ENCODE peak calls at places on chromosomes 5 and 9, in four cellular contexts. D, T, C and Y are unnamed samples.

GRCh38 chr9:98640394-98640793 is 68.3 kb downstream of the GABBR2 start:
- DNase-seq in D (no peak), T (no peak), C (no peak), Y (no peak)

GRCh38 chr5:141369994-141370848 is at the start of gene PCDHGB3:
- DNase-seq in D (peak; percentile 77), T (peak; percentile 19), C (no peak), Y (peak; percentile 45)

GRCh38 chr5:58255970-58256369 is 203.9 kb downstream of the PLK2 start:
- DNase-seq in D (no peak), T (no peak), C (no peak), Y (no peak)

GRCh38 chr5:123089572-123089970 is 530 bp downstream of the PRDM6 start:
- DNase-seq in D (no peak), T (peak; percentile 71), C (no peak), Y (no peak)

GRCh38 chr9:109781541-109782197 is 1.7 kb downstream of the PALM2AKAP2 start:
- DNase-seq in D (no peak), T (peak; percentile 47), C (no peak), Y (peak; percentile 37)

GRCh38 chr9:113913426-113914195 is 37.5 kb downstream of the ZNF618 start:
- DNase-seq in D (no peak), T (peak; percentile 67), C (no peak), Y (peak; percentile 85)

GRCh38 chr9:99811172-99811571 is 10.5 kb upstream of the NR4A3 start:
- DNase-seq in D (no peak), T (no peak), C (no peak), Y (no peak)

GRCh38 chr9:20111173-20111843 is 322.5 kb upstream of the SLC24A2 start:
- DNase-seq in D (no peak), T (no peak), C (no peak), Y (no peak)

GRCh38 chr5:85334-85995 is 6.5 kb upstream of the PLEKHG4B start:
- DNase-seq in D (no peak), T (no peak), C (no peak), Y (no peak)

GRCh38 chr9:113255431-113255830 is 19.9 kb downstream of the CDC26 start:
- DNase-seq in D (peak; percentile 52), T (no peak), C (no peak), Y (no peak)

GRCh38 chr9:127661342-127661741 is 45.4 kb upstream of the CFAP157 start:
- DNase-seq in D (no peak), T (no peak), C (no peak), Y (no peak)

GRCh38 chr5:39161578-39161977 is 57.8 kb downstream of the FYB1 start:
- DNase-seq in D (no peak), T (no peak), C (no peak), Y (no peak)

GRCh38 chr5:100790951-100791350 is 112.1 kb downstream of the ST8SIA4 start:
- DNase-seq in D (no peak), T (no peak), C (no peak), Y (no peak)

GRCh38 chr5:166722939-166723338 is 1568.5 kb upstream of the WWC1 start:
- DNase-seq in D (peak; percentile 49), T (no peak), C (no peak), Y (no peak)

GRCh38 chr9:3751125-3751758 is 225.4 kb upstream of the RFX3 start:
- DNase-seq in D (peak; percentile 76), T (peak; percentile 69), C (no peak), Y (no peak)

GRCh38 chr5:170301901-170302728 is 4.5 kb upstream of the LCP2 start:
- DNase-seq in D (no peak), T (no peak), C (no peak), Y (no peak)

GRCh38 chr9:87875839-87876545 is 6.7 kb upstream of the SPATA31E1 start:
- DNase-seq in D (no peak), T (no peak), C (no peak), Y (no peak)

GRCh38 chr5:2747372-2748179 is 3.9 kb downstream of the IRX2 start:
- DNase-seq in D (no peak), T (no peak), C (no peak), Y (no peak)
- H3K4me3 ChIP-seq in D (no peak overlapping the region), T (peak overlapping the region; percentile 69), C (no peak overlapping the region), Y (no peak overlapping the region)

DNA sequence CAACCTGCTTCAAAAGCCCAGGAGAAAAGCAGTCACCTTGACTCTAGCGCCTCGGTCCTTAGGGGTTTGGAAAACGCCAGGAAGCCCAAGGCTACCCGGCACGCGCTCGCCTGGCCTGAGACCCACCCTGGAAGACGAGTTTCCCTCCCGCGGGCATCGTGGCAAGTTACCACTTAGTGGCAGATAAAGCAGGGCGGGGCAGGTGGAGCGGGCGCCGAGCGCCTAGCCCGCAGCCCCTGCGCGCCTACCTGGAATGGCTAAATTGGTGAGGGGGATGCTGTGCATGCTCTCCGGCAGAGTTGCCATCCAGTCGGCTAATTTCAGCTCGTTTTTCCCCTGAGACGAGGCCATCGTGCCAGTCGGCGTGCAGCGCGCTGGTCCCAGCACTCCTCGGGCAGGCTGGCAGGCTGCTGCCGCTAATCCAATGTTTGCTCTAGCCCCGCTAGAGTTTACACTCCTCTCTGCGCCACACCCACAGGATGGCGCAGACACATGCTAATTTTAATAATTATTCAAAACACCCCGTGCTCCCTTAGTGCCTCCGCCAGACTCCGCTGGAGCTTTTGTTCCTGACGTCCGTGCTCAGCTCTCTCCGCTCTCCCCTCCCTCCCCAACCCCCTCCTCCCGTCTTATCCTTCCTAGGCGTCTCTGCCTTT is at the start of gene PLCXD3:
- DNase-seq in D (no peak), T (peak; percentile 34), C (no peak), Y (no peak)
- H3K4me3 ChIP-seq in D (no peak within 1 kb of the TSS), T (peak within 1 kb of the TSS; percentile 86), C (peak within 1 kb of the TSS; percentile 65), Y (peak within 1 kb of the TSS; percentile 47)

GRCh38 chr9:126376311-126376902 is 49.8 kb downstream of the MVB12B start:
- DNase-seq in D (peak; percentile 82), T (no peak), C (no peak), Y (no peak)

GRCh38 chr9:126374366-126374781 is 47.7 kb downstream of the MVB12B start:
- DNase-seq in D (no peak), T (no peak), C (no peak), Y (no peak)

GRCh38 chr9:126376903-126377342 is 50.3 kb downstream of the MVB12B start:
- DNase-seq in D (peak; percentile 79), T (no peak), C (no peak), Y (no peak)

GRCh38 chr9:126377521-126377920 is 50.9 kb downstream of the MVB12B start:
- DNase-seq in D (no peak), T (no peak), C (no peak), Y (no peak)

DNA sequence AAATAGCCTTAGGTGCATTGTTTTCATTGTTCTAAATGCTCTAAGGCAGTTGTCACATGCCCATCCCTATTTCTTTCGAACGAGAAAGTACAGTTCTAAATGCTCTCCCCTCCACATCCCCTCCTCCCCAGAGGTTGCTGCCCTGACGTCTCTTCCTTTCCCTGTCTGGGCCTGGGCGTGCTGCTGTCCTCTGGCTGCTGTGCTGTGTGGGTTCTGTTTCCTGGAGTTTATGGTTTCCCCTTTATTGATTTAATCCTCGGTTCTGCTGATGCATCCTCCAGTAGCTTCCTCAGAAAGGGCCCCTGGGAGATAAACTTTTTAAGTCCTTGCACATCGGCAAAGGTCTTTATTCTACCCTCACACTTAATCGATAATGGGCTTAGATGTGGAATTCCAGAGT is 48.8 kb downstream of the MVB12B start:
- DNase-seq in D (peak; percentile 90), T (no peak), C (no peak), Y (no peak)
- H3K4me3 ChIP-seq in D (peak overlapping the region; percentile 53), T (peak overlapping the region; percentile 58), C (no peak overlapping the region), Y (no peak overlapping the region)

DNA sequence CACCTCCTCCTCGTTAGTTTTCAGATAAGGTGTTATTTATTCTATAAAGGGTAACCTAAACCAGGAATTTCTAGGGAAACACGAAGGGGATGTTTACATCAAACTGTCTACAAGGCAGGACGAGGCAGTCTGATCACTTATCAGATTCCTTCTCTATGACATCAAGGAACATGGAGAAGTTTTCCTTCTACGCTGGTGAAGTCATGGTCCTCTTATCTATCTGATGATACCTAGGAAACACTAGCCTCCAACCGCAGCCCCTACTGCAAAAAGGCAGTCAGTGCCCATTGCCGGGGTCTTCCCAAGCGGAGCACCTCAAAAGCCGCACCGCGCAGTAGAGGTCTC is 1.5 kb downstream of the MPDZ start:
- DNase-seq in D (no peak), T (no peak), C (no peak), Y (no peak)
- H3K4me3 ChIP-seq in D (no peak overlapping the region), T (peak overlapping the region; percentile 89), C (peak overlapping the region; percentile 86), Y (peak overlapping the region; percentile 85)

GRCh38 chr5:73214921-73215490 is 42.0 kb downstream of the TMEM174 start:
- DNase-seq in D (no peak), T (no peak), C (no peak), Y (no peak)
- H3K4me3 ChIP-seq in D (no peak overlapping the region), T (no peak overlapping the region), C (peak overlapping the region; percentile 68), Y (no peak overlapping the region)

GRCh38 chr5:19886123-19886921 is 101.7 kb downstream of the CDH18 start:
- DNase-seq in D (no peak), T (peak; percentile 86), C (no peak), Y (no peak)
- H3K4me3 ChIP-seq in D (no peak overlapping the region), T (peak overlapping the region; percentile 67), C (no peak overlapping the region), Y (no peak overlapping the region)